ENCODE peak calls at places on chromosomes 6 and 20, in four cellular contexts. N is endothelial cell of umbilical vein; A is CD8-positive, alpha-beta T cell; P is body of pancreas. B is an unnamed sample. For H3K36me3, the result is how much of the 10 kb centered on the place peaks cover.

GRCh38 chr6:5994999-5995698 is 11.6 kb downstream of the NRN1 start:
- DNase-seq in P (no peak), N (no peak), A (no peak), B (no peak)

GRCh38 chr6:72826033-72826432 is 204.2 kb downstream of the KCNQ5 start:
- DNase-seq in A (no peak), N (peak), P (no peak), B (peak)

GRCh38 chr6:157075549-157076426 is 247.5 kb downstream of the TMEM242 start:
- DNase-seq in A (no peak), N (no peak), P (no peak), B (peak)

GRCh38 chr20:51578145-51578459 is 35.6 kb upstream of the NFATC2 start:
- DNase-seq in P (no peak), A (no peak), N (no peak), B (no peak)

GRCh38 chr6:71886184-71887005 is at the start of gene RIMS1:
- DNase-seq in P (peak), N (no peak), A (no peak), B (no peak)

GRCh38 chr20:59669451-59669850 is 65.1 kb downstream of the PHACTR3 start:
- DNase-seq in N (no peak), A (no peak), P (no peak), B (no peak)

GRCh38 chr20:20024942-20025341 is 7.8 kb downstream of the NAA20 start:
- DNase-seq in P (no peak), A (no peak), N (no peak), B (no peak)

GRCh38 chr20:20411841-20412240 is 43.9 kb downstream of the INSM1 start:
- DNase-seq in P (no peak), A (no peak), N (no peak), B (no peak)

GRCh38 chr20:23657202-23657601 is 19.4 kb upstream of the CST3 start:
- DNase-seq in N (no peak), A (no peak), P (peak), B (no peak)

GRCh38 chr20:37991506-37992302 is 41.6 kb downstream of the TTI1 start:
- DNase-seq in N (no peak), A (no peak), P (no peak), B (peak)

GRCh38 chr20:9966966-9967365 is 67.8 kb upstream of the ANKEF1 start:
- DNase-seq in A (no peak), N (no peak), P (no peak), B (peak)

GRCh38 chr6:20217476-20217855 is 5.2 kb upstream of the MBOAT1 start:
- DNase-seq in P (no peak), A (no peak), N (no peak), B (no peak)

GRCh38 chr20:33130553-33130952 is 37.4 kb upstream of the BPIFA2 start:
- DNase-seq in P (no peak), N (no peak), A (no peak), B (peak)

GRCh38 chr20:53032021-53033001 is 60.2 kb downstream of the TSHZ2 start:
- DNase-seq in N (no peak), P (peak), A (no peak), B (peak)

GRCh38 chr6:159929819-159930218 is 39.0 kb downstream of the MAS1 start:
- DNase-seq in N (peak), A (peak), P (peak), B (peak)

GRCh38 chr20:53923745-53924369 is 146.5 kb downstream of the BCAS1 start:
- DNase-seq in P (no peak), A (no peak), N (no peak), B (no peak)

GRCh38 chr6:99219788-99220187 is 129.7 kb downstream of the FAXC start:
- DNase-seq in P (no peak), A (no peak), N (no peak), B (peak)

GRCh38 chr6:12371641-12372146 is 81.5 kb downstream of the EDN1 start:
- DNase-seq in A (no peak), P (no peak), N (peak), B (peak)

GRCh38 chr6:8513174-8513573 is 77.8 kb upstream of the SLC35B3 start:
- DNase-seq in P (no peak), A (no peak), N (no peak), B (peak)
- H3K4me3 ChIP-seq in P (no peak), A (no peak), N (no peak), B (no peak)

DNA sequence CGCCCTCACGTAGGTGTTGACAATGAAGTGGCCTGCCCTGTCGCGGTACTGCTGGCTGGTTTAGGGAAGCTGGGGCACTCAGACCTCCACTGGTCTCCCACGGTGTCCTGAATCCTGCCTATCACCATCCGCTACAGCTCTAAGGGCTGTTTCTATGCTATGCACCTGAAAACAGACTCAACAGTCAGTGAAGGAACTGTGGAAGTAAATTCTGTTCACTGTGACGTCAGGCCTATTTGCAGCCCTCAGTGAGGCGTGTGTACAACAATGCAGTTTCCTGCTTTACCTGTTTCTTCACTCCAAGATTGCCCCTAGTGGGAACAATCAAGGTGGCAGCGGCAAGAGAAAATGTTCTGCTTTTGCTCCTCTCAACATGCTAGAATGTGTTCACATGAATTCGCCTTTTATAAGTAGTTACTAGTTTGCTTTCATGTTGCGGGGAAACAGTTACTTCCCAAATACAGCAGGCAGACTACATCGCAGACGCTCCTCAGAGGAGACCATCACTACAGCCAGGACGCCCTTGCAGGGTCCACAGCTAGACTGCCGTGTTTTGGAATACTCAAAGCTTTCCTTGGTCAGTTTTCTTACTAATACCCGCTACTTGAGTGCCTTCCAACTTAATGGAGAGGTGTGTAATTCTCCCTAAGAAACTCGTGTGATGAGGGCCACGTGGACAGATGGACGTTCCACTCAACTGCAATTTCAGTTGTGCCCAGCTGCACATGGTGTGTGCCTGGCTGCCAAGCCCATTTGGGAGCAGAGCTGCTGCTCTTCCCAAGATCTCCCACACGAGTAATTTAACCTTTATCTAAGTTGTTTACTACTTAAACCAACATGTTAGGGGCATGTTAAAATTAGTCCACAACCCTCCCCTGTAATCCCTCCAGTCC is 25.4 kb downstream of the DIDO1 start:
- DNase-seq in A (peak), N (peak), P (peak), B (peak)
- TF ChIP-seq CTCF in A (no peak), N (no peak), P (peak), B (peak)

GRCh38 chr20:4869290-4870193 is 131.8 kb downstream of the SLC23A2 start:
- DNase-seq in P (no peak), N (no peak), A (no peak), B (peak)
- H3K36me3 ChIP-seq in P (under half), N (under half), A (under half), B (under half)

DNA sequence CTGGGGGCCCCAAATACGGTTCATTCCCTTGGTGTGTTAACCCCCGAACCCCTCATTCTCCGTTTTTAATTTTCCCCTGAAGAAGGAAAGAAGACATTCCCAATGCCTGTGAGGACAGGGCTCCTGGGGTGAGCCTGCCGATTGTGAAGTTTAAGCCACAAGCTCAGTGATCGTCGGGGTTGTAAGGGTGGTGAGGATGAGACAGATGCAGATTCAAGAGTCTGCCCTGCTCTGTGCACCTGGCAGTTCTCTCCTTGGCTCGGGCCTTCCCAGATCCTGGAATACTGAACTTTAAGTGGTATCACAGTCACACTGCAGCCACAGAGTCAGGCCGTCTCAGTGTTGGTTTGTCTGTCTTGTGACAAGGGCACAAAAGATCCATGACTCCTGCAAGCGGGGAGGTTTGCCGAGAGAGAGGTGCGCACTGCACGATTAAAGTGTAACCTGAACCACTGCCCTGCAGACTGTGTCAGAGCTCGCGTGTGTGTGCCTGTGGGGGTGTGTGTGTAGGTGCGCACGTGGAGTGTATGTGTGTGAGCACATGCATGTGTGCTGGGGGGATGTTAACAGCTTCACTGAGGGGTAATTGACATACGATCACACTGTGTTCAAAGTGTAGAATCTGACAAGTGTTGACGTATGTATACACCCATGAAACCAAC is 39.0 kb downstream of the RPP40 start:
- DNase-seq in A (no peak), N (no peak), P (no peak), B (no peak)
- H3K4me3 ChIP-seq in A (no peak), N (no peak), P (no peak), B (no peak)

GRCh38 chr20:21704408-21705385 is 767 bp upstream of the PAX1 start:
- DNase-seq in N (no peak), A (no peak), P (no peak), B (no peak)
- TF ChIP-seq CTCF in N (no peak), A (no peak), P (no peak), B (no peak)

DNA sequence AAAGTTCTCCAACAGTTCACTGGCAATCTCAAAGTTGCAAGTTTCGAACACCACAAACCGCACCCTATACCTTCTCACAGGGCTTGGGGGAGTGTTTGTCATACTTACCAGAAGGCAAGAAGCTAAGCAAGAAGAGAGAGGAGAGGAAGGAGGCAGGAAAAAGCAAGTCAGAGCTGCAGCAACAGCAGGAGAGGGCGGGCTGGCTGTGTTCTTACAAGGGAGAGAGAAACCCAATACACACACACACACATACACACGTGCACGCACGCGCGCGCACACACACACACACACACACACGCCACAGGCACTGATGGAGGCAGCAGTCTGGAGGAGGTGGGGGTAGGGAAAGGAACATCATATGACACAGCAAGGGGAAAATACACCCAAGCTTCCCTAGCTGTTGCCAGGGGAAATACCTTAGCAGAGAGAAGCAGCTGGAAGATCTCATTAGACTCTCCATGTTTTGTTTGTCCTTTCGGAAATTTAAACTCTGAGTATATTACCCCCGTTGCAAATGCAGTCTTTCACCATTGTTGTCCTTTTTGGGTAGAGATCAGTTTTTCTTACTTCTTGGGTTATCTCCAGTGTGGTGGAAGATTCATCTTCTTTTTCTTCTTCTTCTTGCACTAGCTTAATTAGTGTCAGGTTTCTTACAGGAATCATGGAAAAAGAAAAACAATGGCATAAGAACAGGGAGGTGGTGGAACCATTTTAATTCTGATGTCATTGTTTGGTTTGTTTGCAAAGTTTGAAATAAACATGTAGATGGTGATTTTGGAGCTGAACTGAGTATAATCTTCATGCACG is at the start of gene TXLNB:
- DNase-seq in A (peak), P (peak), N (peak), B (peak)
- H3K36me3 ChIP-seq in A (under half), P (under half), N (under half), B (under half)

DNA sequence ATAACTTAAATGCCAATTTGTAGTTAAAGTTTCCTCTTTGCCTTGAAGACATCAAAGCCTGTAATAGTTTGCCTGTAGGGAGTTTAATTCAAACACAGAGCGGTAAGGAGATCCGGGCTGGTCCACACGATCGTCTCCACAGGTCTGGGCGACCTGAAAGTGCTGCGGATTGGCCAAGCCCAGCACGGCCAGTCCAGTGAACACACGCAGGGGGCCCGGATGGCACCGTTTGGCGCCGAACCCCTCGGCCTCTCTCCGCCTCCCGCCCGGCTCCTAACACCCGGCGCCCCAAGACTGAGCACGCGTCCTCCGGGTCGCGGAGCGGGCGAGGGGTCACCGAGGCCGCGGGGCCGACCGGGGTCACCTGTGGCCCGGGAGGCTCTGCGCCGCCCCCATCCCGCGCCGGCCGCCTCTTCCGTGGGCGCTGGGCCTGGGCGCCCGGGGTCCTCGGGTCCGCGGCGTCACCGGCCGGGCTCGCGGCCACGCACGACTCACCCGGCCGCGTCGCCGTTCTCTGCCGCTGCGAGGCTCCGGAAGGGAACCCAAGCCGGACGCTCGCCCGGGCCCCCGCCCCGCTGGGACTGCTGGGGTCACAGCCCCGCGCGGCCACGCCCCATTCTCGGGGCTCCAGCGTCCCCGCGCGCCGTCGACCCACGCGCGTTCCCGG is 481 bp downstream of the SERPINB6 start:
- DNase-seq in N (peak), A (peak), P (peak), B (no peak)
- H3K4me3 ChIP-seq in N (peak), A (peak), P (peak), B (peak)

B was measured in bronchial epithelial cell.